ENCODE peak calls at places on chromosomes 3 and 15, in four cellular contexts. A, B, U and Q are unnamed samples.

GRCh38 chr3:23431759-23432158 is 228.6 kb downstream of the UBE2E2 start:
- DNase-seq in A (no peak), B (no peak), U (no peak), Q (no peak)

GRCh38 chr3:193962986-193963683 is 172.8 kb upstream of the HES1 start:
- DNase-seq in A (no peak), B (no peak), U (no peak), Q (no peak)

GRCh38 chr3:100882571-100882981 is 110.6 kb downstream of the ABI3BP start:
- DNase-seq in A (no peak), B (no peak), U (peak), Q (no peak)

GRCh38 chr3:127399154-127399553 is 111.3 kb upstream of the PRR20G start:
- DNase-seq in A (no peak), B (no peak), U (no peak), Q (no peak)

GRCh38 chr3:23778451-23778850 is 27.3 kb upstream of the UBE2E1 start:
- DNase-seq in A (no peak), B (no peak), U (no peak), Q (no peak)

GRCh38 chr3:138049157-138049919 is 39.4 kb downstream of the CLDN18 start:
- DNase-seq in A (no peak), B (no peak), U (no peak), Q (no peak)

GRCh38 chr3:77668398-77668797 is 628.5 kb downstream of the ROBO2 start:
- DNase-seq in A (no peak), B (no peak), U (no peak), Q (no peak)

GRCh38 chr3:152073267-152073666 is 195.5 kb upstream of the MBNL1 start:
- DNase-seq in A (no peak), B (no peak), U (no peak), Q (no peak)

GRCh38 chr15:83747718-83748110 is 93.8 kb downstream of the ADAMTSL3 start:
- DNase-seq in A (no peak), B (no peak), U (no peak), Q (no peak)

GRCh38 chr3:13329746-13330145 is 90.4 kb downstream of the NUP210 start:
- DNase-seq in A (no peak), B (no peak), U (no peak), Q (no peak)
- TF ChIP-seq POLR2A in A (no peak), B (no peak), U (no peak), Q (no peak)

DNA sequence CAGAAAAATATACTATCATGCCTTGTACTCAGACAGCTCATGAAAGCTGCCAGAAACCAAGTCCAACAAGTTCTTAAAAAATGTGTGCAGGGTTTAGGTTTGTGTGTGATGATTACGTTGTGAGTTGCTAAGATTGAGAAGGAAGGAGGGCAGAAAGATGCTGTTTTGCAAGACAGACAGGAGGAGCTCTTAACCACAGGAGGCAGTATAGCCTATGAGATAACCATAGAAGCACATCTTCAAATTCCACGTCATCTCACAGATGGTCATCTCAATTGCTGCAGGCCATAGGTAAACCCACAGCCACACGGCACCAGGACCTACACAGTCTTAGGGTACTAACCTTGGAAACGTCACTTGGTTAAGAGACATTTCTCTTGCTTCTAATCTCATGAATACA is 192.0 kb downstream of the STT3B start:
- DNase-seq in A (no peak), B (no peak), U (peak), Q (no peak)
- TF ChIP-seq CTCF in A (no peak), B (no peak), U (no peak), Q (no peak)

GRCh38 chr15:92591275-92591674 is 64.3 kb downstream of the FAM174B start:
- DNase-seq in A (no peak), B (no peak), U (no peak), Q (no peak)
- TF ChIP-seq POLR2A in A (no peak), B (no peak), U (no peak), Q (no peak)

DNA sequence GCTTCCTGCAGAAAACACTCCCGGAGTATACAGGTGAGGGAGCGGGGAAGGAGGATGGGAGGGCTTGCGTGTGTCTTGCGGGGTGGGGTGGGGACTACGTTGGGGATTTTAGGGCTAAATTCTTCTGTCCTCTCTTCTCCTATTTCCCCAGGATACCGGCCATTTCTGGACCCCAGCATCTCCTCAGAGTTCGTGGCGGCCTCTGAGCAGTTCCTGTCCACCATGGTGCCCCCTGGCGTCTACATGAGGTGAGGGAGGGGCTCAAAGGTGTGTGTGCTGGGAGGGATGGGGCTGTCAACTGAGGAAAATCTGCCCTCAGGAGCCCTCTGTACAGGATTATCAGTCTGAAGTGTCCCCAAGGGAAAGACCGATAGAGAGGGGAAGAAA is 6.6 kb downstream of the DUOX1 start:
- DNase-seq in A (no peak), B (no peak), U (no peak), Q (no peak)
- TF ChIP-seq CTCF in A (no peak), B (no peak), U (no peak), Q (no peak)

DNA sequence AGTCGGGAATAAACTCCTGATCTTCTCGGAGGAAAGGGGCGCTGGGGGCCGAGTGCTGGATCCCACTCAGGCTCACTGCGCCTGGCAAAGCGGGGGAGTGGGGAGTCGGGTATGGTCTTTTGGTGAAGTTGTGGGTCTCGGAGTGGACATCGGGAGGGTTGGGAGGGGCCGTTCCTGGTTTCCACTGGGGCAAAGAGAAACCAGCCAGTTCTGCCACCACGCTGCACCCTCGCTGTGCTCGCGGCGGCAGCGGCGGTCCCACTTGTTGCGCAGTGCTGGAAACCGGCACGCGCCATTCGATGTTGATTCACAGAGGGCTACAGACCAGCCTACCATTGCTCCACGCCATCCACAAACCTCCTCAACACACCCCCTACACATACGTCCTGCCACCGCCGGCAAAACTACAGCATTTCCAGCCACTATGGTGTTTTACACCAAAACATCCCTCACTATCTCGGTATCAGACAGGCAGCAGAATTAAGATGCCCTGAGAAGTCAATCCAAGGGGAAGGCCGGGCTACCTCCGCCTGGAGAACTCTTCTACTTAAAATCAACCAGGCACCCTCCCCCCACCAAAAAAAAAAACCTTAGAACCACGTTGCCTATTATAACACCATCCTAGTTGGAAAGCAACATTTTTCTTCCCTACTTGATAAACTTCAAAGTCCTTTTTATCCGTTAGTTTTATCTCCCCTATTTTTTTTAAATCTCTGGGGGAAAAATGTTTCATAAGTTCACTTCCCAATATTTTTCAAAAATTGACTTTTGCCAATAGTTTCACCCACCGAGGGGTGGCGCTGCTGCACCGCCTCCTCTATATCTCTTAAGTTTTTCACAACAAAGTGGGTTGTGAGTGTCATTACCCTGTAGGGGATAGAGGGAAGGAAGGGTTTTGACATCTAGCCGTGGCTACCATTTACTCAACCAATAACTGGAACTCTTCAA is 3.6 kb downstream of the BCL6 start:
- DNase-seq in A (peak), B (peak), U (peak), Q (peak)
- TF ChIP-seq POLR2A in A (no peak), B (peak), U (no peak), Q (no peak)

GRCh38 chr3:38984110-38984509 is 67.6 kb downstream of the SCN11A start:
- DNase-seq in A (no peak), B (no peak), U (no peak), Q (no peak)
- TF ChIP-seq CTCF in A (no peak), B (no peak), U (no peak), Q (no peak)

GRCh38 chr3:8491246-8491645 is 10.4 kb upstream of the LMCD1 start:
- DNase-seq in A (no peak), B (no peak), U (no peak), Q (no peak)

GRCh38 chr3:8490079-8490552 is 11.5 kb upstream of the LMCD1 start:
- DNase-seq in A (no peak), B (no peak), U (peak), Q (no peak)

GRCh38 chr3:8486945-8487344 is 14.7 kb upstream of the LMCD1 start:
- DNase-seq in A (no peak), B (peak), U (no peak), Q (no peak)

GRCh38 chr3:8488436-8488835 is 13.2 kb upstream of the LMCD1 start:
- DNase-seq in A (no peak), B (no peak), U (no peak), Q (no peak)

GRCh38 chr3:8488877-8489865 is 12.5 kb upstream of the LMCD1 start:
- DNase-seq in A (no peak), B (no peak), U (no peak), Q (no peak)
- TF ChIP-seq POLR2A in A (no peak), B (no peak), U (no peak), Q (no peak)

GRCh38 chr3:133464573-133464972 is 64.7 kb downstream of the BFSP2 start:
- DNase-seq in A (no peak), B (no peak), U (peak), Q (no peak)
- TF ChIP-seq CTCF in A (no peak), B (peak), U (peak), Q (no peak)